ENCODE peak calls at places on chromosomes 5 and 9, in six cellular contexts. D is natural killer cell, Y is cardiac muscle cell, S is esophagus squamous epithelium, V is GM10248, G is A549. O is an unnamed sample.

GRCh38 chr5:82351754-82352145 is 73.6 kb upstream of the RPS23 start:
- DNase-seq in S (no peak), Y (peak), V (peak), D (no peak), G (peak), O (no peak)

GRCh38 chr5:1945606-1946005 is 62.9 kb upstream of the IRX4 start:
- DNase-seq in G (no peak), V (no peak), S (no peak), Y (no peak), D (no peak), O (no peak)

GRCh38 chr5:105767265-105767664 is 1903.5 kb downstream of the EFNA5 start:
- DNase-seq in D (no peak), V (no peak), G (no peak), Y (no peak), S (no peak), O (no peak)

GRCh38 chr5:100746730-100747129 is 156.4 kb downstream of the ST8SIA4 start:
- DNase-seq in S (no peak), D (no peak), G (no peak), Y (no peak), V (peak), O (no peak)

GRCh38 chr9:70805953-70806352 is 315.5 kb downstream of the TRPM3 start:
- DNase-seq in D (no peak), G (no peak), S (no peak), V (no peak), Y (no peak), O (no peak)

GRCh38 chr5:124583469-124584350 is 162.7 kb downstream of the ZNF608 start:
- DNase-seq in D (no peak), V (peak), S (no peak), G (peak), Y (no peak), O (no peak)

GRCh38 chr9:127505396-127506116 is 54.2 kb downstream of the LRSAM1 start:
- DNase-seq in Y (peak), S (no peak), G (peak), V (peak), D (no peak), O (peak)

GRCh38 chr5:81825237-81825636 is 74.3 kb upstream of the SSBP2 start:
- DNase-seq in G (peak), Y (peak), S (no peak), V (no peak), D (no peak), O (no peak)

GRCh38 chr5:10705736-10706135 is 55.3 kb downstream of the DAP start:
- DNase-seq in D (no peak), G (no peak), V (no peak), S (no peak), Y (no peak), O (no peak)

GRCh38 chr5:162209005-162209605 is 141.5 kb downstream of the GABRG2 start:
- DNase-seq in S (no peak), D (no peak), G (no peak), Y (peak), V (peak), O (peak)

DNA sequence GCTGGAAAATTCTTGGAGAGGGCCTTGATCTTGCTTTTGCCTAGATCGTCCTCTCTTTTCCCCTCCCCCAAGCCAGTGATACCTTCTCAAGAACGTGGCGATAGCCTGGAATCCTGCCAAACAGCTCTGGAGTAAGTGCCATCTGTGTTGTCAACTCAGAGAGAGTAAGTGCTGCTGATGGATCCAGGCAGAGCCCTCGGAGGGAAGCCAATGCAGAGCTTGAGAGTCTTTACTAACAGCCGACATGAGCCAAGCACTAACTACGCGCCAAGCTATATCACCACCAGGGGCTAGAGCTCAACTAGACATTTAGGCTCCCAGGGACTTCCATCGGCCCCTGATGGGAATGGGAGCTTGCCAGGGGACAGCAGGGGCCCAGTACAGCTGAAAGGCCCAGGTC is 17.6 kb downstream of the RAPGEF1 start:
- DNase-seq in S (no peak), V (no peak), G (no peak), D (no peak), Y (peak), O (no peak)
- TF ChIP-seq CTCF in S (no peak), V (no peak), G (no peak), D (no peak), Y (no peak), O (no peak)

GRCh38 chr9:32378496-32378895 is 5.9 kb upstream of the ACO1 start:
- DNase-seq in V (peak), Y (peak), G (peak), D (no peak), S (no peak), O (peak)
- TF ChIP-seq CTCF in V (peak), Y (peak), G (peak), D (peak), S (peak), O (peak)

DNA sequence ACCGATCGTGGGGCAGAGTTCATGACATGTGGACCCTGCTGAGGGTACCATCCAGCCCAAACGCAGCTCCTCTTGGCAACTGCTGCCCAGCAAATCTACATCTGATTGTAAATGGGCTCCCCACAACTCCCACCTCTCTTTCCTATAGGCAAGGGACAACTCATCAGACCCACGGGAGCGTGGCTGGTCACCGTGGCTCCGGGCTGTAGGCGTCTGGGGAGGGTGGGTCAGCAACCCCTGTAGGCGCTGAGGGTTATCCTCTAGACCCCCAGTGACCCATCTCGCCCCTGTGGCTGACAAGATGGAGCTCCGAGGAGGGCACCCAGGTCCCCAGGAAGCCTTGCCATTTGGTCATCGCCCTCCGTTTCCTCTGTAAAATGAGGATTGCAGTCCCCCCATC is 122.4 kb downstream of the ZNF354C start:
- DNase-seq in S (no peak), G (no peak), V (no peak), D (no peak), Y (no peak), O (no peak)
- TF ChIP-seq CTCF in S (no peak), G (no peak), V (no peak), D (no peak), Y (no peak), O (no peak)

GRCh38 chr9:10268500-10269485 is 344.0 kb downstream of the PTPRD start:
- DNase-seq in G (no peak), V (peak), S (no peak), Y (peak), D (no peak), O (peak)
- TF ChIP-seq CTCF in G (no peak), V (peak), S (no peak), Y (peak), D (no peak), O (peak)

DNA sequence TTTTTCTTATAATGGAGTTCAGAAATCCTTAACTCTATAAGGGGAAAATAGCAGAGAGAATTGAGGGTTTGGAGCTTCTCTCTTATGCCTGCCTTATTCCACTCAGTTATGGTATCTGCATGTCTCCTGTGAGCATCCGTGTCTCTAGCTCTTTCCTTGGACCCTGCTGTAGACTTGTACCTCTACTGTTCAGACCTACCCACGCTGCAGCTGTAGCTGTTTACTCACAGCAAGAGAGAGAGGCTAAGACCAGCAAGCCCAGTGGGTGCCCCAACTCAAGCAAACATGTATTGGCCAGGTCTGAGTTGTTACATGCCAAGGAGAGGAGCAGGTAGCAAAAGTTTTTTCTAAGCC is 7.1 kb upstream of the PCSK1 start:
- DNase-seq in Y (no peak), G (no peak), S (no peak), V (no peak), D (no peak), O (no peak)
- TF ChIP-seq CTCF in Y (no peak), G (no peak), S (no peak), V (no peak), D (no peak), O (no peak)

GRCh38 chr5:174553556-174553955 is 170.8 kb upstream of the MSX2 start:
- DNase-seq in S (no peak), D (no peak), V (no peak), Y (no peak), G (no peak), O (no peak)

GRCh38 chr5:174555726-174556125 is 168.7 kb upstream of the MSX2 start:
- DNase-seq in D (no peak), S (no peak), G (no peak), Y (no peak), V (no peak), O (no peak)

GRCh38 chr5:174549254-174549653 is 175.1 kb upstream of the MSX2 start:
- DNase-seq in G (no peak), Y (no peak), V (no peak), D (no peak), S (no peak), O (no peak)

GRCh38 chr5:174550026-174550425 is 174.4 kb upstream of the MSX2 start:
- DNase-seq in D (no peak), V (no peak), G (no peak), Y (no peak), S (no peak), O (no peak)

DNA sequence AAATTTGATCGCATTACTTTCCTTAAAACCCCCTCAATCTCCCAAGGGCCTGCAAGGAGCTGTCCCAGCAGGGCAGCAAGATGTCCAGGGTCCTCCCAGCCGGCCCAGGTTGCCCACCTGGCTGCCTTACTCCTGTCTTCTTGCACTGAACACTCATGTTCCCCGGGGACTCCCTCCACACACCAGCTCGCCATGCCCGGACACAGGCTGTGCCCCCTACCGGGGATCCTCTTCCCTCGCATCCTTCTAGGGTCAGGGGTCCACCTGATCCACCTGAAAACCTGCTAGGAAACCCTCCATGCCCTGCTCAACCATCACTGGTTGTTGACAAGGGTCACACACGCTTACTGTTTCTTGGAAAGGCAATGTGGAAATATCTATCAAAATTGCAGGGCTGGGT is 172.0 kb upstream of the MSX2 start:
- DNase-seq in G (no peak), D (no peak), S (no peak), Y (no peak), V (no peak), O (no peak)
- TF ChIP-seq CTCF in G (no peak), D (no peak), S (no peak), Y (no peak), V (no peak), O (no peak)

O was measured in neural crest cell.